ENCODE peak calls at places on chromosomes 16 and 17, in five cellular contexts. One of them, this sample, is unnamed.

GRCh38 chr17:7307686-7308624 is 527 bp downstream of the EIF5A start:
- DNase-seq in right atrium auricular region: no peak
- DNase-seq in A549: peak
- DNase-seq in mucosa of descending colon: peak
- DNase-seq in sigmoid colon: no peak
- DNase-seq in this sample: no peak

GRCh38 chr16:15857779-15858560 is 1.1 kb upstream of the MYH11 start:
- DNase-seq in A549: peak
- DNase-seq in right atrium auricular region: no peak
- DNase-seq in mucosa of descending colon: no peak
- DNase-seq in sigmoid colon: peak
- DNase-seq in this sample: no peak

GRCh38 chr17:34275881-34276280 is 5.9 kb downstream of the CCL7 start:
- DNase-seq in right atrium auricular region: no peak
- DNase-seq in sigmoid colon: no peak
- DNase-seq in mucosa of descending colon: no peak
- DNase-seq in A549: no peak
- DNase-seq in this sample: no peak

GRCh38 chr17:83196973-83197880 is 117.8 kb downstream of the METRNL start:
- DNase-seq in right atrium auricular region: no peak
- DNase-seq in A549: no peak
- DNase-seq in sigmoid colon: peak
- DNase-seq in mucosa of descending colon: peak
- DNase-seq in this sample: no peak

GRCh38 chr16:55552621-55553020 is 13.9 kb upstream of the CAPNS2 start:
- DNase-seq in mucosa of descending colon: no peak
- DNase-seq in sigmoid colon: no peak
- DNase-seq in A549: no peak
- DNase-seq in right atrium auricular region: no peak
- DNase-seq in this sample: no peak

GRCh38 chr17:19707728-19708221 is 8.6 kb downstream of the SLC47A2 start:
- DNase-seq in A549: no peak
- DNase-seq in mucosa of descending colon: no peak
- DNase-seq in sigmoid colon: no peak
- DNase-seq in right atrium auricular region: peak
- DNase-seq in this sample: no peak

GRCh38 chr16:46632778-46633733 is 11.9 kb upstream of the SHCBP1 start:
- DNase-seq in sigmoid colon: no peak
- DNase-seq in mucosa of descending colon: no peak
- DNase-seq in right atrium auricular region: no peak
- DNase-seq in A549: no peak
- DNase-seq in this sample: no peak

GRCh38 chr16:9008335-9009260 is 44.9 kb upstream of the USP7 start:
- DNase-seq in A549: peak
- DNase-seq in right atrium auricular region: peak
- DNase-seq in mucosa of descending colon: peak
- DNase-seq in sigmoid colon: peak
- DNase-seq in this sample: no peak

GRCh38 chr16:73304008-73304814 is 256.3 kb upstream of the ZFHX3 start:
- DNase-seq in A549: no peak
- DNase-seq in sigmoid colon: no peak
- DNase-seq in right atrium auricular region: no peak
- DNase-seq in mucosa of descending colon: no peak
- DNase-seq in this sample: no peak

GRCh38 chr17:73011016-73011486 is 81.4 kb downstream of the SLC39A11 start:
- DNase-seq in right atrium auricular region: no peak
- DNase-seq in mucosa of descending colon: no peak
- DNase-seq in sigmoid colon: no peak
- DNase-seq in A549: no peak
- DNase-seq in this sample: no peak

GRCh38 chr17:9038380-9038779 is 17.1 kb downstream of the NTN1 start:
- DNase-seq in sigmoid colon: no peak
- DNase-seq in mucosa of descending colon: no peak
- DNase-seq in A549: no peak
- DNase-seq in right atrium auricular region: no peak
- DNase-seq in this sample: no peak

GRCh38 chr17:21199311-21199710 is 14.7 kb downstream of the TMEM11 start:
- DNase-seq in sigmoid colon: no peak
- DNase-seq in mucosa of descending colon: no peak
- DNase-seq in A549: no peak
- DNase-seq in right atrium auricular region: no peak
- DNase-seq in this sample: no peak

DNA sequence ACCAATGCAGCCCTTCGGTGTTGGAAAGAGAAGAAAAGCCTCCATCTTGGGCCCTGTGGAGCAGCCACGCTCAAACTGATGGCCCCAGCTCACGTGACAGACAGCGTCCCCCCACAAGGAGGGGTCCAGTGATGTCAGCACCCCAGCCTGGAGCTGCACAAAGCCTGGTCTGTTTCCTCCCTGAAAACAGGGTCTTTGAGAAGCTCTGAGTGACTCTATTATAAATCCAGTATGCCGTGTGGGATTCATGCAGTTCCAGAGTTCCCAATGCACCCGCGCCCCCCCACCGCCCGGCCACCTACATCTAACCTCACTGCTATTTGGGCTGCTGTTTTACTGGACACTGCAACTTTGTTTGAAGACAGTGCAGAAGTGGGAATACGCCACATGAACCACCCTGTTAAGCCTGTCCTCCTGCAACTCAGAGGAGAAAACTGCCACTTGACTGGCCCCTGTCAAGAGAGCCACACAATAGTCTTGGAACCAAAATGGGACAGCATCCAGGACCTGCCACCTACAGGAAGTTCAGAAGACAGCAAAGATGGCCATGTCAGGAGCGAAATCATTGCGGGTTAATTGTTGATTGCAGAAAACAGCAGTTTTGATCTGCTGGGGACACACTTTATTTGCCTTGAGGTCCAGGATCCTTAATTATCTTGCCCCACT is 33.1 kb downstream of the PMP22 start:
- DNase-seq in sigmoid colon: no peak
- DNase-seq in right atrium auricular region: no peak
- DNase-seq in mucosa of descending colon: no peak
- DNase-seq in A549: no peak
- DNase-seq in this sample: no peak
- TF ChIP-seq CTCF in sigmoid colon: no peak
- TF ChIP-seq CTCF in right atrium auricular region: peak
- TF ChIP-seq CTCF in mucosa of descending colon: no peak
- TF ChIP-seq CTCF in A549: no peak
- TF ChIP-seq CTCF in this sample: no peak

GRCh38 chr17:57515662-57516211 is 229.4 kb downstream of the CCDC182 start:
- DNase-seq in right atrium auricular region: no peak
- DNase-seq in A549: no peak
- DNase-seq in sigmoid colon: no peak
- DNase-seq in mucosa of descending colon: no peak
- DNase-seq in this sample: no peak
- TF ChIP-seq CTCF in right atrium auricular region: peak
- TF ChIP-seq CTCF in A549: peak
- TF ChIP-seq CTCF in sigmoid colon: no peak
- TF ChIP-seq CTCF in mucosa of descending colon: no peak
- TF ChIP-seq CTCF in this sample: no peak

DNA sequence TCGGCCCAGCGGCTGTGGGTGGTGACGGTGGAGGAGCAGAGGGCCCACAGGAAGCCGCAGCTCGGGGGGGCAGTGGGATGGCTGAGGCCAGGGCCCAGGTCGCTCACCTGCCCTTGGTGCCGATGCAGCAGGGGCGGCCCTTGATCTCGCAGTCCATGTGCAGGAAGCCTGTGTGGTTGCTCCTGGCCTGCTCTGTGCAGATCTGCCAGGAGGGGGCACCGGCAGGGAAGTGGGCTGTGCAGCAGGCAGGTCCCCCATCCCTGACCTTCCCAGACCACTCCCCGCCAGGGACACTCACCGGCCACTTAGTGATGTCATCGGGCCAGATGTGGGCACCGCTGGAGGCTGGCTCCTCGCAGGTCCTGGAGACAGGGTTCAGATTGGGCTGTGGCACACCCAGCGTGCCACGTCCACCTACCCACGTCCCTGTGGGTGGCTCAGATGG is 6.2 kb downstream of the AANAT start:
- DNase-seq in A549: no peak
- DNase-seq in sigmoid colon: no peak
- DNase-seq in mucosa of descending colon: peak
- DNase-seq in right atrium auricular region: no peak
- DNase-seq in this sample: no peak
- TF ChIP-seq CTCF in A549: peak
- TF ChIP-seq CTCF in sigmoid colon: no peak
- TF ChIP-seq CTCF in mucosa of descending colon: no peak
- TF ChIP-seq CTCF in right atrium auricular region: peak
- TF ChIP-seq CTCF in this sample: peak

GRCh38 chr17:75855310-75856061 is at the start of gene WBP2:
- DNase-seq in right atrium auricular region: peak
- DNase-seq in mucosa of descending colon: peak
- DNase-seq in sigmoid colon: peak
- DNase-seq in A549: peak
- DNase-seq in this sample: peak
- TF ChIP-seq CTCF in right atrium auricular region: peak
- TF ChIP-seq CTCF in mucosa of descending colon: peak
- TF ChIP-seq CTCF in sigmoid colon: peak
- TF ChIP-seq CTCF in A549: peak
- TF ChIP-seq CTCF in this sample: peak

This sample was measured in GM12864.